ENCODE peak calls at places on chromosomes 16 and 17, in ten cellular contexts. C, K, N, U, G, A, D, P, W and H are unnamed samples.

GRCh38 chr16:49596119-49596518 is 222.5 kb downstream of the C16orf78 start:
- DNase-seq in C (no peak), K (peak; percentile 59), N (no peak), U (no peak), G (no peak), A (no peak), D (no peak), P (no peak), W (no peak), H (no peak)

GRCh38 chr16:77514500-77515225 is 79.8 kb upstream of the ADAMTS18 start:
- DNase-seq in C (no peak), K (no peak), N (no peak), U (no peak), G (no peak), A (no peak), D (no peak), P (no peak), W (no peak), H (no peak)

GRCh38 chr17:81542431-81543338 is 9.5 kb downstream of the FAAP100 start:
- DNase-seq in C (no peak), K (no peak), N (no peak), U (no peak), G (no peak), A (no peak), D (no peak), P (no peak), W (no peak), H (no peak)

GRCh38 chr17:76556759-76557367 is 17.0 kb downstream of the PRCD start:
- DNase-seq in C (no peak), K (peak; percentile 84), N (no peak), U (no peak), G (no peak), A (no peak), D (no peak), P (peak; percentile 36), W (no peak), H (no peak)

GRCh38 chr17:82051776-82052637 is at the start of the genes GPS1 and RFNG:
- DNase-seq in C (peak; percentile 68), K (peak; percentile 48), N (peak; percentile 88), U (no peak), G (peak; percentile 62), A (peak; percentile 69), D (peak; percentile 28), P (peak; percentile 62), W (peak; percentile 84), H (peak; percentile 45)

GRCh38 chr16:77679901-77680300 is 42.4 kb upstream of the NUDT7 start:
- DNase-seq in C (no peak), K (no peak), N (no peak), U (no peak), G (no peak), A (no peak), D (no peak), P (no peak), W (no peak), H (no peak)

GRCh38 chr17:82204831-82205719 is 7.6 kb downstream of the CCDC57 start:
- DNase-seq in C (no peak), K (peak; percentile 70), N (no peak), U (no peak), G (no peak), A (no peak), D (no peak), P (peak; percentile 87), W (no peak), H (no peak)

GRCh38 chr17:7064248-7064647 is 15.8 kb downstream of the CLEC10A start:
- DNase-seq in C (no peak), K (no peak), N (no peak), U (peak; percentile 28), G (no peak), A (no peak), D (no peak), P (no peak), W (no peak), H (no peak)

GRCh38 chr16:89764711-89765201 is 43.4 kb downstream of the ZNF276 start:
- DNase-seq in C (peak; percentile 20), K (no peak), N (no peak), U (no peak), G (no peak), A (no peak), D (no peak), P (no peak), W (no peak), H (no peak)

GRCh38 chr17:45129426-45129939 is 2.8 kb downstream of the PLCD3 start:
- DNase-seq in C (no peak), K (no peak), N (peak; percentile 36), U (no peak), G (peak; percentile 8), A (no peak), D (no peak), P (peak; percentile 70), W (peak; percentile 47), H (peak; percentile 18)

GRCh38 chr16:31472559-31473203 is 729 bp downstream of the TGFB1I1 start:
- DNase-seq in C (no peak), K (peak; percentile 96), N (peak; percentile 82), U (no peak), G (no peak), A (no peak), D (no peak), P (peak; percentile 96), W (peak; percentile 88), H (peak; percentile 63)

GRCh38 chr16:66306366-66307150 is 59.9 kb upstream of the CDH5 start:
- DNase-seq in C (no peak), K (no peak), N (no peak), U (no peak), G (no peak), A (no peak), D (no peak), P (no peak), W (no peak), H (no peak)

GRCh38 chr16:67917140-67917851 is 14.4 kb downstream of the CTRL start:
- DNase-seq in C (no peak), K (no peak), N (no peak), U (no peak), G (no peak), A (no peak), D (peak; percentile 22), P (peak; percentile 62), W (peak; percentile 55), H (no peak)

GRCh38 chr17:57004944-57005579 is 27.1 kb downstream of the SCPEP1 start:
- DNase-seq in C (no peak), K (no peak), N (peak; percentile 36), U (no peak), G (no peak), A (no peak), D (no peak), P (no peak), W (no peak), H (peak; percentile 50)

GRCh38 chr16:49282690-49283375 is 1.2 kb upstream of the CBLN1 start:
- DNase-seq in C (no peak), K (no peak), N (peak; percentile 76), U (peak; percentile 40), G (no peak), A (no peak), D (no peak), P (no peak), W (no peak), H (peak; percentile 55)

GRCh38 chr17:58691701-58692238 is at the start of gene TEX14:
- DNase-seq in C (no peak), K (no peak), N (no peak), U (no peak), G (no peak), A (no peak), D (no peak), P (no peak), W (peak; percentile 19), H (no peak)

GRCh38 chr17:73765824-73766563 is 121.7 kb upstream of the SDK2 start:
- DNase-seq in C (no peak), K (no peak), N (no peak), U (no peak), G (no peak), A (no peak), D (no peak), P (no peak), W (peak; percentile 30), H (no peak)

GRCh38 chr17:8818654-8819330 is 19.6 kb upstream of the MFSD6L start:
- DNase-seq in C (no peak), K (no peak), N (no peak), U (no peak), G (no peak), A (no peak), D (no peak), P (no peak), W (no peak), H (no peak)

GRCh38 chr17:73591278-73592078 is 52.8 kb downstream of the SDK2 start:
- DNase-seq in C (no peak), K (no peak), N (no peak), U (no peak), G (no peak), A (no peak), D (no peak), P (no peak), W (no peak), H (peak; percentile 41)

GRCh38 chr16:74034862-74035261 is 261.8 kb upstream of the PSMD7 start:
- DNase-seq in C (no peak), K (peak; percentile 28), N (peak; percentile 47), U (no peak), G (peak; percentile 68), A (no peak), D (no peak), P (peak; percentile 3), W (no peak), H (peak; percentile 58)

GRCh38 chr16:78444-79145 is 570 bp downstream of the MPG start:
- DNase-seq in C (no peak), K (peak; percentile 63), N (peak; percentile 54), U (no peak), G (no peak), A (no peak), D (no peak), P (peak; percentile 59), W (peak; percentile 43), H (no peak)

GRCh38 chr16:2770057-2770780 is 6.9 kb downstream of the ELOB start:
- DNase-seq in C (no peak), K (no peak), N (no peak), U (no peak), G (no peak), A (no peak), D (no peak), P (no peak), W (no peak), H (no peak)

GRCh38 chr16:80708823-80709222 is 95.6 kb downstream of the CDYL2 start:
- DNase-seq in C (no peak), K (no peak), N (no peak), U (no peak), G (no peak), A (peak; percentile 41), D (no peak), P (no peak), W (no peak), H (no peak)

GRCh38 chr17:43814026-43814425 is 18.9 kb downstream of the MPP3 start:
- DNase-seq in C (no peak), K (no peak), N (no peak), U (no peak), G (no peak), A (no peak), D (no peak), P (no peak), W (no peak), H (no peak)